ENCODE peak calls at places on chromosomes 2 and 18, in eight cellular contexts. K is OCI-LY7, T is SK-N-SH, R is ovary, L is aorta, Y is body of pancreas, G is upper lobe of right lung, C is endodermal cell. F is an unnamed sample.

GRCh38 chr2:44524347-44524926 is 162.7 kb downstream of the CAMKMT start:
- DNase-seq in K (no peak), T (no peak), C (no peak), L (no peak), Y (no peak), G (no peak), R (no peak), F (no peak)

GRCh38 chr2:48189552-48190228 is 283.4 kb upstream of the FBXO11 start:
- DNase-seq in C (no peak), K (no peak), G (no peak), L (peak; percentile 56), R (no peak), T (no peak), Y (no peak), F (peak; percentile 63)

GRCh38 chr2:164551519-164551918 is 69.8 kb downstream of the GRB14 start:
- DNase-seq in C (no peak), K (no peak), G (no peak), L (no peak), T (no peak), R (no peak), Y (no peak), F (no peak)

GRCh38 chr2:111984213-111984604 is 70.9 kb upstream of the TMEM87B start:
- DNase-seq in R (no peak), T (no peak), C (no peak), K (no peak), L (no peak), Y (no peak), G (no peak), F (no peak)

GRCh38 chr2:189287982-189288494 is 108.5 kb upstream of the COL5A2 start:
- DNase-seq in C (no peak), R (no peak), K (no peak), T (peak; percentile 23), Y (no peak), L (no peak), G (no peak), F (no peak)

GRCh38 chr2:230893338-230893737 is 28.6 kb downstream of the ITM2C start:
- DNase-seq in Y (no peak), T (peak; percentile 62), K (no peak), R (no peak), L (no peak), C (peak; percentile 60), G (peak; percentile 59), F (no peak)

GRCh38 chr2:188978291-188979081 is 4.3 kb downstream of the COL3A1 start:
- DNase-seq in R (no peak), G (no peak), L (no peak), Y (no peak), T (no peak), C (no peak), K (no peak), F (no peak)

GRCh38 chr2:195737531-195738162 is 80.6 kb downstream of the SLC39A10 start:
- DNase-seq in R (no peak), Y (no peak), T (no peak), K (no peak), G (no peak), L (no peak), C (no peak), F (no peak)

GRCh38 chr18:12076424-12077140 is 17.1 kb upstream of the ANKRD62 start:
- DNase-seq in G (peak; percentile 63), Y (no peak), R (no peak), K (no peak), C (peak; percentile 80), L (peak; percentile 46), T (peak; percentile 90), F (no peak)

GRCh38 chr2:134282638-134283400 is 28.9 kb downstream of the MGAT5 start:
- DNase-seq in C (no peak), G (no peak), K (peak; percentile 70), Y (no peak), L (no peak), T (no peak), R (no peak), F (no peak)
- H3K4me3 ChIP-seq in C (no peak overlapping the region), G (no peak overlapping the region), K (peak overlapping the region; percentile 27), Y (no peak overlapping the region), L (no peak overlapping the region), T (no peak overlapping the region), R (no peak overlapping the region), F (no peak overlapping the region)

GRCh38 chr18:43935051-43935412 is 657.7 kb upstream of the SYT4 start:
- DNase-seq in T (no peak), G (no peak), L (no peak), R (no peak), C (no peak), K (no peak), Y (no peak), F (no peak)
- H3K27ac ChIP-seq in T (peak overlapping the region; percentile 40), G (no peak overlapping the region), L (no peak overlapping the region), R (no peak overlapping the region), C (no peak overlapping the region), K (no peak overlapping the region), Y (peak overlapping the region; percentile 5), F (no peak overlapping the region)

DNA sequence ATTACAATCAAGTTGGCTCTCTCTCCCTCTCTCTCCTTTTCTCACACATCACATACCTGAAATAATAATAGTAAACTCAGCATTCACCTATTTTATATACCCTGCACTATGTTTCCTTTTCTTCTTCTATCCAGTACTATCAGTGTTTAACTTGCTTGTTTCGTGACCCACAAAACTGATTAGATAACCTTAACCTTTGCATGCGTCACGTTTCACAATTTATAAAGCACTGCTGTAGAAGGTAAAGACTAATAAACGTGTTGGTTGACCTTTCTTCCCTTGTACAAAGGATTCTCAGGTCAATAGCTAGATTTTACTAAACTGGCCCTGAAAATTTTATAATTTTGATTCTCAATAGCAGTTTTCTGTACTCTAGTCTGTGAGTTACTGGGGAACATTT is 791.7 kb downstream of the DPP10 start:
- DNase-seq in C (no peak), T (no peak), L (no peak), K (no peak), G (no peak), Y (no peak), R (no peak), F (no peak)
- H3K9me3 ChIP-seq in C (no peaks in the 10 kb centered on the region), T (no peaks in the 10 kb centered on the region), L (no peaks in the 10 kb centered on the region), K (no peaks in the 10 kb centered on the region), G (no peaks in the 10 kb centered on the region), Y (no peaks in the 10 kb centered on the region), R (no peaks in the 10 kb centered on the region), F (no peaks in the 10 kb centered on the region)

GRCh38 chr18:48802543-48803428 is 148.0 kb downstream of the SMAD7 start:
- DNase-seq in K (no peak), Y (peak; percentile 18), L (peak; percentile 62), T (no peak), G (peak; percentile 48), C (peak; percentile 94), R (peak; percentile 42), F (peak; percentile 32)

GRCh38 chr18:48801728-48802542 is 148.8 kb downstream of the SMAD7 start:
- DNase-seq in Y (peak; percentile 41), T (no peak), G (peak; percentile 54), K (no peak), C (peak; percentile 29), R (peak; percentile 21), L (peak; percentile 19), F (peak; percentile 12)

GRCh38 chr18:48799724-48800315 is 150.9 kb downstream of the SMAD7 start:
- DNase-seq in T (no peak), L (peak; percentile 24), G (peak; percentile 26), Y (peak; percentile 10), C (peak; percentile 16), K (no peak), R (no peak), F (no peak)

GRCh38 chr18:48800479-48800876 is 150.3 kb downstream of the SMAD7 start:
- DNase-seq in C (peak; percentile 19), R (peak; percentile 11), Y (peak; percentile 4), G (peak; percentile 37), K (no peak), T (no peak), L (peak; percentile 44), F (peak; percentile 22)

GRCh38 chr18:48800877-48801727 is 149.7 kb downstream of the SMAD7 start:
- DNase-seq in G (peak; percentile 34), R (peak; percentile 28), T (no peak), Y (peak; percentile 9), C (peak; percentile 24), L (peak; percentile 45), K (no peak), F (peak; percentile 20)
- H3K4me3 ChIP-seq in G (no peak overlapping the region), R (no peak overlapping the region), T (no peak overlapping the region), Y (no peak overlapping the region), C (no peak overlapping the region), L (no peak overlapping the region), K (no peak overlapping the region), F (no peak overlapping the region)

GRCh38 chr18:22026889-22027288 is 142.5 kb upstream of the GATA6 start:
- DNase-seq in K (no peak), T (no peak), G (no peak), L (no peak), C (peak; percentile 98), R (no peak), Y (no peak), F (no peak)
- H3K27ac ChIP-seq in K (no peak overlapping the region), T (no peak overlapping the region), G (no peak overlapping the region), L (no peak overlapping the region), C (peak overlapping the region; percentile 55), R (no peak overlapping the region), Y (peak overlapping the region; percentile 73), F (no peak overlapping the region)